ENCODE peak calls at places on chromosomes 7 and 10, in nine cellular contexts. J, Z, Q, P, A, B, S, X and U are unnamed samples.
A peak's percentile ranks its signal among the peaks of the same experiment; 100 is the strongest.

GRCh38 chr7:111384065-111384891 is 178.0 kb downstream of the IMMP2L start:
- DNase-seq in J (no peak), Z (no peak), Q (peak; percentile 45), P (no peak), A (no peak), B (no peak), S (no peak), X (no peak), U (peak; percentile 11)

GRCh38 chr7:134703781-134704180 is 57.1 kb downstream of the BPGM start:
- DNase-seq in J (no peak), Z (no peak), Q (peak; percentile 88), P (peak; percentile 8), A (no peak), B (no peak), S (no peak), X (no peak), U (peak; percentile 86)

GRCh38 chr7:85055906-85056305 is 130.9 kb downstream of the SEMA3D start:
- DNase-seq in J (no peak), Z (no peak), Q (no peak), P (no peak), A (no peak), B (no peak), S (no peak), X (no peak), U (no peak)

GRCh38 chr10:28139138-28139537 is 140.3 kb upstream of the ODAD2 start:
- DNase-seq in J (no peak), Z (no peak), Q (peak; percentile 73), P (no peak), A (no peak), B (no peak), S (no peak), X (no peak), U (peak; percentile 14)

GRCh38 chr7:24466109-24466768 is 107.0 kb upstream of the PALS2 start:
- DNase-seq in J (no peak), Z (no peak), Q (no peak), P (peak; percentile 9), A (no peak), B (no peak), S (no peak), X (no peak), U (no peak)

GRCh38 chr10:72308320-72308987 is 34.7 kb downstream of the DDIT4 start:
- DNase-seq in J (no peak), Z (no peak), Q (peak; percentile 89), P (peak; percentile 64), A (no peak), B (no peak), S (peak; percentile 67), X (no peak), U (peak; percentile 84)

GRCh38 chr10:2208106-2208505 is 470.8 kb upstream of the ADARB2 start:
- DNase-seq in J (no peak), Z (no peak), Q (peak; percentile 44), P (no peak), A (no peak), B (no peak), S (no peak), X (no peak), U (no peak)

GRCh38 chr10:24416248-24416647 is 207.3 kb downstream of the KIAA1217 start:
- DNase-seq in J (no peak), Z (no peak), Q (no peak), P (no peak), A (no peak), B (no peak), S (no peak), X (no peak), U (no peak)

GRCh38 chr7:26422761-26423160 is 131.1 kb downstream of the SNX10 start:
- DNase-seq in J (no peak), Z (no peak), Q (no peak), P (no peak), A (no peak), B (no peak), S (no peak), X (no peak), U (no peak)

GRCh38 chr10:57791546-57791945 is 476.1 kb downstream of the IPMK start:
- DNase-seq in J (no peak), Z (no peak), Q (no peak), P (no peak), A (no peak), B (no peak), S (no peak), X (no peak), U (no peak)

GRCh38 chr7:27424231-27424630 is 181.6 kb downstream of the EVX1 start:
- DNase-seq in J (no peak), Z (no peak), Q (no peak), P (no peak), A (no peak), B (no peak), S (no peak), X (no peak), U (no peak)

GRCh38 chr10:21732067-21732772 is 198.2 kb downstream of the MLLT10 start:
- DNase-seq in J (peak; percentile 62), Z (peak; percentile 61), Q (peak; percentile 69), P (peak; percentile 50), A (no peak), B (no peak), S (peak; percentile 65), X (peak; percentile 75), U (peak; percentile 39)

GRCh38 chr7:101237206-101238067 is at the start of gene CLDN15:
- DNase-seq in J (peak; percentile 86), Z (no peak), Q (no peak), P (peak; percentile 66), A (no peak), B (peak; percentile 89), S (peak; percentile 85), X (no peak), U (peak; percentile 38)

GRCh38 chr10:12466701-12467100 is 117.4 kb downstream of the CAMK1D start:
- DNase-seq in J (no peak), Z (no peak), Q (peak; percentile 52), P (no peak), A (no peak), B (no peak), S (no peak), X (no peak), U (peak; percentile 27)

GRCh38 chr10:69861251-69862240 is 59.8 kb downstream of the COL13A1 start:
- DNase-seq in J (no peak), Z (no peak), Q (peak; percentile 92), P (peak; percentile 34), A (no peak), B (no peak), S (no peak), X (no peak), U (peak; percentile 62)

GRCh38 chr7:44618754-44619153 is 12.3 kb downstream of the OGDH start:
- DNase-seq in J (no peak), Z (no peak), Q (peak; percentile 18), P (no peak), A (no peak), B (no peak), S (no peak), X (no peak), U (no peak)

GRCh38 chr10:48760983-48761382 is 76.3 kb downstream of the WDFY4 start:
- DNase-seq in J (no peak), Z (no peak), Q (no peak), P (no peak), A (no peak), B (no peak), S (no peak), X (no peak), U (no peak)
- H3K4me3 ChIP-seq in J (no peak overlapping the region), Z (no peak overlapping the region), Q (no peak overlapping the region), P (no peak overlapping the region), A (no peak overlapping the region), B (no peak overlapping the region), S (no peak overlapping the region), X (no peak overlapping the region), U (no peak overlapping the region)

DNA sequence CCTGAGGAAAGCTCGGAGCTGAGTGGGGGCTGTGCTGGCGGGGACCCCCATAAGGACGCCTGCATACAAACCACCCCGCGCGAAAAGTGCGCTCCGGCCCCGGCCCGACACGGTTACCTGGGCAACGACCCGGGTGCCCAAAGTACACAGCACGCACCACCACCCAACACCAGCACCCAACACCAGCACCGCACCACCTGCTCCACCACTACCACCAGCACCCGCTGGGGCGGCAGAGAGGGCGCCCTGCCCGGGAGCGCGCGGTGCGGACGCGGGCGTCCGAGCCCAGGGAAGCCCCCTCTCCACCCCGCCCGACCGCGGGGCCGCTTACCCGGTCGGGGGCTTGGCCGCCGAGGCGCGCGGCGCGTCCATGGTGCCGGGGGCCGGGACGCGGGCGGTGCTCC is 345 bp downstream of the COBL start:
- DNase-seq in J (peak; percentile 28), Z (no peak), Q (no peak), P (no peak), A (peak; percentile 58), B (no peak), S (peak; percentile 30), X (no peak), U (no peak)
- H3K27me3 ChIP-seq in J (peaks cover 43% of the 10 kb centered on the region), Z (peaks cover 18% of the 10 kb centered on the region), Q (peaks cover 12% of the 10 kb centered on the region), P (no peaks in the 10 kb centered on the region), A (no peaks in the 10 kb centered on the region), B (no peaks in the 10 kb centered on the region), S (peaks cover 31% of the 10 kb centered on the region), X (no peaks in the 10 kb centered on the region), U (peaks cover 26% of the 10 kb centered on the region)

DNA sequence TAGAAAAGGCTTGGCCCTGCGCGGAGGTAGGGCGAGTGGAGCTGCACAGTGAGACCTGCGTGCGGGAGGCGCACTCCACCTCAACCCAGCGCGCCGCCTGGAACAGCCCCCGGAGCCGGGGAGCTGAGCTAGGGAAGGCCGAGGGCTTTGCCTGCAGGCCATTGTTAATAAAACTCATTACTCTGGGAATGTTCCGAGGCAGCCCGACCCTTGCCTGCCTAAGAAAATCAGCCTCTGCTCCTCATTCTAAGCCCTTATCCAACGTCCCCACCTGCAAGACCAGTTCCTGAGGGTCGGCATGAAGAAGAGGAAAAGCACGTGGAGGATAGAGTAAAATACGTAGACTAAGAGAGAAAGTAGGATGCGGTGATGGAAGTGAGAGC is 55.3 kb downstream of the C7orf25 start:
- DNase-seq in J (no peak), Z (no peak), Q (no peak), P (no peak), A (no peak), B (no peak), S (no peak), X (no peak), U (no peak)
- H3K4me3 ChIP-seq in J (peak overlapping the region; percentile 60), Z (peak overlapping the region; percentile 49), Q (peak overlapping the region; percentile 52), P (no peak overlapping the region), A (peak overlapping the region; percentile 70), B (peak overlapping the region; percentile 45), S (peak overlapping the region; percentile 44), X (no peak overlapping the region), U (peak overlapping the region; percentile 62)

GRCh38 chr7:4245866-4246470 is 436.1 kb upstream of the FOXK1 start:
- DNase-seq in J (no peak), Z (no peak), Q (no peak), P (no peak), A (no peak), B (no peak), S (no peak), X (no peak), U (no peak)

GRCh38 chr7:4244635-4245034 is 437.5 kb upstream of the FOXK1 start:
- DNase-seq in J (no peak), Z (no peak), Q (no peak), P (no peak), A (no peak), B (no peak), S (no peak), X (no peak), U (no peak)

GRCh38 chr7:4244041-4244440 is 438.1 kb upstream of the FOXK1 start:
- DNase-seq in J (no peak), Z (no peak), Q (no peak), P (no peak), A (no peak), B (no peak), S (no peak), X (no peak), U (no peak)

GRCh38 chr7:4246536-4246935 is 435.6 kb upstream of the FOXK1 start:
- DNase-seq in J (no peak), Z (no peak), Q (no peak), P (no peak), A (no peak), B (no peak), S (no peak), X (no peak), U (no peak)

GRCh38 chr7:4245135-4245865 is 436.8 kb upstream of the FOXK1 start:
- DNase-seq in J (no peak), Z (no peak), Q (no peak), P (no peak), A (no peak), B (peak; percentile 77), S (no peak), X (no peak), U (no peak)
- H3K27me3 ChIP-seq in J (no peaks in the 10 kb centered on the region), Z (no peaks in the 10 kb centered on the region), Q (no peaks in the 10 kb centered on the region), P (no peaks in the 10 kb centered on the region), A (no peaks in the 10 kb centered on the region), B (no peaks in the 10 kb centered on the region), S (no peaks in the 10 kb centered on the region), X (no peaks in the 10 kb centered on the region), U (no peaks in the 10 kb centered on the region)